ENCODE peak calls at places on chromosomes 7 and 10, in seven cellular contexts. Q is GM12878, Z is SK-N-SH, P is HCT116, Y is K562, R is HepG2, L is H1. N is an unnamed sample.

GRCh38 chr10:104614245-104614831 is 26.8 kb upstream of the SORCS3 start:
- DNase-seq in Q (no peak), L (no peak), Z (peak), R (peak), Y (peak), P (peak), N (peak)

GRCh38 chr7:26937956-26938623 is 73.7 kb upstream of the SKAP2 start:
- DNase-seq in Y (no peak), R (no peak), L (no peak), Q (no peak), Z (no peak), P (no peak), N (no peak)

GRCh38 chr7:127786184-127786583 is 134.2 kb downstream of the SND1 start:
- DNase-seq in Q (no peak), L (no peak), Z (no peak), P (no peak), R (no peak), Y (no peak), N (no peak)

GRCh38 chr10:84264611-84265141 is 19.8 kb downstream of the RGR start:
- DNase-seq in R (peak), P (peak), Q (no peak), Z (peak), L (peak), Y (peak), N (peak)

GRCh38 chr7:7681191-7681935 is 37.0 kb downstream of the RPA3 start:
- DNase-seq in R (peak), P (peak), Z (peak), Y (no peak), Q (peak), L (no peak), N (peak)

GRCh38 chr7:44060948-44061644 is 4.3 kb downstream of the PGAM2 start:
- DNase-seq in Q (no peak), P (no peak), Z (no peak), R (no peak), Y (no peak), L (no peak), N (no peak)

GRCh38 chr10:88032566-88032965 is 169.1 kb downstream of the PTEN start:
- DNase-seq in Q (no peak), Z (no peak), P (no peak), Y (no peak), R (no peak), L (no peak), N (no peak)

GRCh38 chr7:21543528-21544302 is 876 bp downstream of the DNAH11 start:
- DNase-seq in Q (no peak), R (no peak), P (no peak), Y (no peak), Z (peak), L (no peak), N (peak)

GRCh38 chr7:29588900-29589696 is 25.5 kb downstream of the PRR15 start:
- DNase-seq in Q (peak), L (no peak), Y (peak), P (peak), R (peak), Z (peak), N (peak)

GRCh38 chr10:107169516-107169915 is 5.0 kb upstream of the SORCS1 start:
- DNase-seq in L (no peak), R (no peak), Y (no peak), Q (no peak), Z (peak), P (no peak), N (no peak)

GRCh38 chr10:42783181-42783549 is 570 bp downstream of the BMS1 start:
- DNase-seq in Q (no peak), Y (no peak), L (no peak), Z (no peak), R (peak), P (no peak), N (no peak)

GRCh38 chr7:28239823-28240204 is 59.2 kb upstream of the JAZF1 start:
- DNase-seq in Z (no peak), R (no peak), L (no peak), Q (no peak), P (no peak), Y (no peak), N (no peak)

GRCh38 chr7:125773113-125773800 is 843.6 kb upstream of the POT1 start:
- DNase-seq in Z (no peak), L (peak), Y (no peak), P (no peak), R (no peak), Q (no peak), N (no peak)

GRCh38 chr7:105765846-105766245 is 110.6 kb downstream of the ATXN7L1 start:
- DNase-seq in P (no peak), Y (no peak), Q (no peak), L (no peak), R (no peak), Z (no peak), N (no peak)

GRCh38 chr10:13120786-13121499 is 21.0 kb downstream of the OPTN start:
- DNase-seq in Q (no peak), L (no peak), P (no peak), R (no peak), Y (no peak), Z (no peak), N (no peak)

GRCh38 chr7:131383417-131383816 is 55.7 kb downstream of the MKLN1 start:
- DNase-seq in Y (no peak), P (no peak), L (no peak), R (no peak), Z (no peak), Q (no peak), N (no peak)

GRCh38 chr7:44232396-44232795 is 31.6 kb downstream of the YKT6 start:
- DNase-seq in L (no peak), Z (no peak), R (no peak), Y (no peak), P (no peak), Q (no peak), N (no peak)

GRCh38 chr7:137404918-137405317 is 61.4 kb upstream of the PTN start:
- DNase-seq in Q (no peak), L (no peak), P (no peak), Z (no peak), R (no peak), Y (no peak), N (no peak)

GRCh38 chr7:150428671-150429451 is 21.6 kb upstream of the GIMAP8 start:
- DNase-seq in R (no peak), Q (peak), Z (no peak), Y (no peak), P (no peak), L (no peak), N (no peak)

GRCh38 chr7:14196555-14196954 is 207.1 kb upstream of the ETV1 start:
- DNase-seq in Z (no peak), P (no peak), Y (no peak), Q (no peak), L (no peak), R (no peak), N (no peak)

GRCh38 chr10:48683893-48684292 is 780 bp upstream of the WDFY4 start:
- DNase-seq in Q (no peak), R (no peak), P (no peak), L (no peak), Y (no peak), Z (no peak), N (no peak)

GRCh38 chr7:50539725-50540124 is 25.5 kb downstream of the DDC start:
- DNase-seq in L (no peak), Z (no peak), Q (no peak), R (no peak), P (no peak), Y (no peak), N (no peak)

GRCh38 chr10:73810735-73811465 is 498 bp downstream of the NDST2 start:
- DNase-seq in Y (peak), P (no peak), R (no peak), Z (no peak), Q (no peak), L (no peak), N (peak)

GRCh38 chr7:38211486-38211885 is 33.4 kb downstream of the STARD3NL start:
- DNase-seq in R (no peak), Q (no peak), L (no peak), P (no peak), Z (no peak), Y (no peak), N (no peak)

GRCh38 chr7:157565981-157566630 is 229.3 kb downstream of the DNAJB6 start:
- DNase-seq in L (no peak), P (no peak), Y (no peak), R (no peak), Z (no peak), Q (no peak), N (no peak)

GRCh38 chr7:157566631-157567006 is 229.8 kb downstream of the DNAJB6 start:
- DNase-seq in Z (no peak), L (no peak), Y (no peak), Q (no peak), P (no peak), R (no peak), N (no peak)

GRCh38 chr7:157564518-157565177 is 227.8 kb downstream of the DNAJB6 start:
- DNase-seq in Z (no peak), P (peak), R (no peak), Q (no peak), Y (no peak), L (no peak), N (no peak)

GRCh38 chr7:157567666-157568065 is 230.9 kb downstream of the DNAJB6 start:
- DNase-seq in Z (no peak), L (no peak), P (no peak), Q (no peak), R (no peak), Y (no peak), N (no peak)

GRCh38 chr7:157565201-157565626 is 228.4 kb downstream of the DNAJB6 start:
- DNase-seq in P (peak), L (no peak), Y (no peak), Z (no peak), Q (no peak), R (no peak), N (no peak)
- TF ChIP-seq JUND in P (no peak), L (no peak), Y (no peak), Z (no peak), Q (no peak), R (no peak), N (no peak)

GRCh38 chr10:117546020-117546629 is 3.6 kb downstream of the EMX2 start:
- DNase-seq in L (no peak), Q (no peak), Z (no peak), Y (no peak), R (no peak), P (no peak), N (no peak)
- TF ChIP-seq JUND in L (no peak), Q (no peak), Z (no peak), Y (no peak), R (no peak), P (no peak), N (no peak)

GRCh38 chr10:51266496-51266895 is 192.2 kb downstream of the PRKG1 start:
- DNase-seq in Z (no peak), R (no peak), Q (no peak), Y (no peak), L (no peak), P (no peak), N (no peak)

GRCh38 chr10:51273572-51273971 is 199.3 kb downstream of the PRKG1 start:
- DNase-seq in L (no peak), Y (no peak), Z (no peak), R (no peak), Q (no peak), P (no peak), N (no peak)

GRCh38 chr10:51272580-51272979 is 198.3 kb downstream of the PRKG1 start:
- DNase-seq in Q (no peak), R (no peak), Y (no peak), Z (no peak), P (no peak), L (no peak), N (no peak)

GRCh38 chr10:51269816-51270215 is 195.5 kb downstream of the PRKG1 start:
- DNase-seq in Q (no peak), Z (no peak), Y (no peak), R (no peak), P (no peak), L (no peak), N (no peak)
- TF ChIP-seq JUND in Q (no peak), Z (no peak), Y (no peak), R (no peak), P (no peak), L (no peak), N (no peak)

GRCh38 chr10:119762805-119763798 is 37.3 kb downstream of the INPP5F start:
- DNase-seq in P (no peak), R (no peak), L (no peak), Z (no peak), Y (no peak), Q (no peak), N (no peak)
- TF ChIP-seq JUND in P (no peak), R (no peak), L (no peak), Z (no peak), Y (no peak), Q (no peak), N (no peak)

N was measured in T47D.